ENCODE peak calls at places on chromosomes 16 and 17, in six cellular contexts. A is T-helper 22 cell, C is M059J, E is T-helper 2 cell, W is NCI-H1694, I is brain microvascular endothelial cell. R is an unnamed sample.
A peak's percentile ranks its signal among the peaks of the same experiment; 100 is the strongest.

GRCh38 chr16:10128397-10129258 is 53.6 kb downstream of the GRIN2A start:
- DNase-seq in A (no peak), C (no peak), E (no peak), W (no peak), I (no peak), R (peak; percentile 52)

GRCh38 chr16:85440744-85441143 is 172.4 kb upstream of the GSE1 start:
- DNase-seq in A (no peak), C (no peak), E (no peak), W (no peak), I (no peak), R (no peak)

GRCh38 chr17:66094727-66095126 is 97.2 kb downstream of the CEP112 start:
- DNase-seq in A (no peak), C (no peak), E (no peak), W (no peak), I (no peak), R (no peak)

GRCh38 chr17:48160177-48160967 is 52.8 kb downstream of the SNX11 start:
- DNase-seq in A (no peak), C (no peak), E (no peak), W (no peak), I (no peak), R (no peak)

GRCh38 chr17:21066394-21066793 is 23.6 kb upstream of the USP22 start:
- DNase-seq in A (no peak), C (peak; percentile 14), E (no peak), W (no peak), I (no peak), R (peak; percentile 78)

GRCh38 chr17:1473841-1474240 is 17.8 kb upstream of the CRK start:
- DNase-seq in A (no peak), C (no peak), E (no peak), W (no peak), I (no peak), R (no peak)

GRCh38 chr17:82865996-82866395 is 26.2 kb upstream of the ZNF750 start:
- DNase-seq in A (no peak), C (no peak), E (no peak), W (no peak), I (no peak), R (no peak)

GRCh38 chr17:82006468-82007227 is 16.0 kb downstream of the CENPX start:
- DNase-seq in A (no peak), C (peak; percentile 83), E (no peak), W (peak; percentile 38), I (no peak), R (no peak)

GRCh38 chr16:85902366-85903155 is 3.6 kb downstream of the IRF8 start:
- DNase-seq in A (no peak), C (no peak), E (no peak), W (peak; percentile 31), I (no peak), R (no peak)

GRCh38 chr17:7951143-7951792 is 19.3 kb downstream of the CNTROB start:
- DNase-seq in A (no peak), C (no peak), E (no peak), W (no peak), I (no peak), R (no peak)

GRCh38 chr17:78079253-78079652 is 49.3 kb downstream of the TMC6 start:
- DNase-seq in A (no peak), C (no peak), E (no peak), W (no peak), I (no peak), R (no peak)

GRCh38 chr16:13553453-13553985 is 366.4 kb upstream of the ERCC4 start:
- DNase-seq in A (no peak), C (no peak), E (no peak), W (no peak), I (no peak), R (no peak)

GRCh38 chr17:29376667-29377268 is 13.4 kb upstream of the TAOK1 start:
- DNase-seq in A (no peak), C (peak; percentile 80), E (no peak), W (peak; percentile 42), I (peak; percentile 90), R (peak; percentile 58)

GRCh38 chr16:18975109-18975508 is 8.6 kb upstream of the TMC7 start:
- DNase-seq in A (no peak), C (no peak), E (no peak), W (no peak), I (no peak), R (no peak)

GRCh38 chr17:48571024-48571818 is 6.9 kb downstream of the HOXB4 start:
- DNase-seq in A (no peak), C (peak; percentile 66), E (no peak), W (no peak), I (no peak), R (no peak)